ENCODE peak calls at places on chromosomes 11 and 22, in five cellular contexts. T, A, L, C and V are unnamed samples.

GRCh38 chr22:40107756-40108437 is 69.8 kb upstream of the TNRC6B start:
- DNase-seq in L (no peak), T (no peak), C (peak; percentile 40), A (peak; percentile 57), V (no peak)

GRCh38 chr22:22233081-22233480 is 11.5 kb upstream of the VPREB1 start:
- DNase-seq in C (no peak), L (no peak), A (no peak), T (no peak), V (no peak)

GRCh38 chr22:30754971-30755759 is 60.5 kb downstream of the OSBP2 start:
- DNase-seq in L (peak; percentile 84), T (peak; percentile 74), A (peak; percentile 65), C (peak; percentile 79), V (no peak)

GRCh38 chr22:50674606-50675552 is 2.3 kb downstream of the SHANK3 start:
- DNase-seq in A (peak; percentile 82), C (peak; percentile 73), L (peak; percentile 86), T (peak; percentile 97), V (peak; percentile 93)

GRCh38 chr11:665062-665706 is 28.1 kb downstream of the DRD4 start:
- DNase-seq in C (no peak), A (no peak), T (no peak), L (no peak), V (no peak)

GRCh38 chr11:85718991-85719807 is 33.2 kb upstream of the CCDC89 start:
- DNase-seq in T (no peak), A (peak; percentile 98), C (peak; percentile 99), L (peak; percentile 90), V (peak; percentile 82)

GRCh38 chr22:50422046-50422445 is 52.8 kb downstream of the SBF1 start:
- DNase-seq in C (no peak), L (no peak), T (no peak), A (no peak), V (peak; percentile 35)

GRCh38 chr22:26767351-26767970 is 110.1 kb downstream of the MIAT start:
- DNase-seq in L (no peak), A (no peak), T (no peak), C (no peak), V (no peak)

DNA sequence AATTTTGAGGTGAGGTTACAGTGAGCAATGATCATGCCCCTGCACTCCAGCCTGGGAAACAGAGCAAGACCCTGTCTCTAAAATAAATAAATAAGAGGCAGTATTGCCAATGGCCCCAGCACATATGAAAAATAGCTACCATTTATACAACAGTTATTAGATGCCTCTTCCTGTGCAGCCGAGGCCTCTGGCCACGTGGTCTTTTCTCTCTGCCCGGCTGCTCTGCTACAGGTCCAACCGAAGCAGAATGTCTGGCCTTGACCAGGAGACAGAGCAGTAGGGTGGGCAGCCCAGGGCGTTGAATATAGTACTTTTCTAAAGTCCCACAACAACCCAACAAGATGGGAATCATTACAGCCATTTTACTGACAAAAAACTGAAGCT is 12.4 kb upstream of the OAF start:
- DNase-seq in L (no peak), C (no peak), A (no peak), T (no peak), V (no peak)
- H3K4me1 ChIP-seq in L (peaks cover 28% of the 10 kb centered on the region), C (no peaks in the 10 kb centered on the region), A (no peaks in the 10 kb centered on the region), T (no peaks in the 10 kb centered on the region), V (peaks cover 14% of the 10 kb centered on the region)

DNA sequence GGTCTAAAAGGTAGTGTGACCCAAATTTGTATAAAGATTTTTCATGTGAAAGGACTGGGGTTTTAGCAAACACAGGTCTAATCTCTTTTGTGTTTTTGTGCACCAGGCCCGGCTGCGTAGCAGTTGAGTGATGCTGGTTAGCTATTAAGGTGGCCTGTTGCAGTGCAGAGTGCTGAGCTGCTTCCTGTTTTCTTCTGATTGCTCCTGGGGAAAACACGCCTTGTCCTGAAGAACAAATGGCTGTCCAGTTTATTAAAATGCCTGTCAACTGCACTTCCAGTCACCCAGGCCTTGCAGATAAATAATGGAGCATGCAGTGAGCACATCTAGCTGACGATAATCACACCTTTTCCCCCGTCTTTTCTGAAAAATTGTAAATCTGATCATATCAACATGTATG is 1.8 kb downstream of the SRSF8 start:
- DNase-seq in L (peak; percentile 67), A (peak; percentile 96), T (peak; percentile 68), C (peak; percentile 97), V (peak; percentile 90)
- H3K9ac ChIP-seq in L (no peak overlapping the region), A (peak overlapping the region; percentile 98), T (peak overlapping the region; percentile 74), C (peak overlapping the region; percentile 79), V (peak overlapping the region; percentile 96)

GRCh38 chr22:32628626-32629587 is 154.3 kb downstream of the FBXO7 start:
- DNase-seq in A (no peak), L (no peak), C (no peak), T (no peak), V (no peak)
- H3K27ac ChIP-seq in A (no peak overlapping the region), L (no peak overlapping the region), C (no peak overlapping the region), T (no peak overlapping the region), V (peak overlapping the region; percentile 26)

DNA sequence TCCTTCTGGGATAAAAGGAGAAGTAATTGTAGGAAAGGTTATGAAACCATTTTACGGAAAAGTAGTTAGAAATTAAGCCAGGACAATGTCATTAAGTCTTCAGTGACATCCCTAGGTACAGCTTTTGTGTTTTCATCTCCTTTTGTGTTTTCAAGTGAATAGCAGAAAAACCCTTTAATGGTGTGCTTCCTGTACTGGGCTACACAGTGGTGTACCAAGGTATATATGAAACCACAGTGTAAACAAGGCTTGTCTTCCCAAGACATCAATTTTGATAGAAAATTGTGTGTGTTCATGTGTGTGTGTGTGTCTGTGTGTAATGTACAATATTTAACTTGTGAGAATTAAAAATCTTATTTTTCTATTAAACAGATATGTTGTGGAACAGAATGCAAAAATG is 8.9 kb downstream of the MRPL17 start:
- DNase-seq in C (no peak), T (no peak), L (no peak), A (no peak), V (no peak)
- H3K4me1 ChIP-seq in C (no peaks in the 10 kb centered on the region), T (no peaks in the 10 kb centered on the region), L (no peaks in the 10 kb centered on the region), A (no peaks in the 10 kb centered on the region), V (no peaks in the 10 kb centered on the region)

GRCh38 chr11:88178211-88178610 is 3.0 kb upstream of the RAB38 start:
- DNase-seq in A (no peak), T (no peak), L (no peak), C (no peak), V (no peak)
- H3K9ac ChIP-seq in A (no peak overlapping the region), T (no peak overlapping the region), L (no peak overlapping the region), C (no peak overlapping the region), V (no peak overlapping the region)

GRCh38 chr22:37511368-37512104 is 7.7 kb downstream of the CARD10 start:
- DNase-seq in T (no peak), A (no peak), L (no peak), C (no peak), V (no peak)
- H3K27ac ChIP-seq in T (no peak overlapping the region), A (peak overlapping the region; percentile 36), L (no peak overlapping the region), C (peak overlapping the region; percentile 99), V (peak overlapping the region; percentile 77)